ENCODE peak calls at places on chromosomes 11 and 22, in eight cellular contexts. V, G, H, W, E, R, S and J are unnamed samples.
A peak's percentile ranks its signal among the peaks of the same experiment; 100 is the strongest.

GRCh38 chr11:126971305-126971704 is 29.3 kb downstream of the KIRREL3 start:
- DNase-seq in G (no peak), W (no peak), V (no peak), S (no peak), R (no peak), E (no peak), H (no peak), J (no peak)

GRCh38 chr11:30960387-30960992 is 374.3 kb upstream of the MPPED2 start:
- DNase-seq in G (no peak), W (peak; percentile 31), E (no peak), V (no peak), R (peak; percentile 61), S (peak; percentile 10), H (peak; percentile 26), J (no peak)

GRCh38 chr22:30424471-30425326 is 869 bp upstream of the MTFP1 start:
- DNase-seq in R (peak; percentile 23), H (no peak), W (peak; percentile 56), V (peak; percentile 48), G (no peak), E (no peak), S (peak; percentile 23), J (no peak)

GRCh38 chr11:109697140-109697843 is 275.3 kb downstream of the C11orf87 start:
- DNase-seq in E (no peak), S (no peak), V (peak; percentile 68), W (peak; percentile 55), H (no peak), G (peak; percentile 51), R (peak; percentile 68), J (peak; percentile 49)

GRCh38 chr11:73177380-73178091 is 35.4 kb upstream of the FCHSD2 start:
- DNase-seq in R (no peak), G (no peak), H (no peak), E (peak; percentile 61), W (no peak), S (peak; percentile 30), V (no peak), J (no peak)

GRCh38 chr11:119584193-119585037 is 144.6 kb downstream of the NECTIN1 start:
- DNase-seq in G (peak; percentile 53), E (peak; percentile 67), V (peak; percentile 86), S (peak; percentile 38), H (peak; percentile 44), W (peak; percentile 9), R (peak; percentile 62), J (peak; percentile 56)

GRCh38 chr11:76903325-76903724 is 42.6 kb downstream of the ACER3 start:
- DNase-seq in R (no peak), G (no peak), V (peak; percentile 68), S (peak; percentile 42), E (no peak), W (no peak), H (no peak), J (no peak)

GRCh38 chr22:21837184-21837979 is 30.1 kb downstream of the MAPK1 start:
- DNase-seq in S (no peak), W (no peak), R (peak; percentile 62), H (peak; percentile 30), V (no peak), G (no peak), E (peak; percentile 40), J (peak; percentile 7)

GRCh38 chr11:97854877-97855276 is 1165.9 kb upstream of the CNTN5 start:
- DNase-seq in S (no peak), R (no peak), G (no peak), W (no peak), H (no peak), E (no peak), V (no peak), J (no peak)

GRCh38 chr11:97862021-97862420 is 1158.7 kb upstream of the CNTN5 start:
- DNase-seq in G (no peak), H (no peak), R (no peak), E (no peak), S (no peak), V (no peak), W (no peak), J (no peak)

GRCh38 chr11:97860237-97860636 is 1160.5 kb upstream of the CNTN5 start:
- DNase-seq in R (no peak), E (no peak), H (no peak), W (no peak), V (no peak), S (no peak), G (no peak), J (no peak)

GRCh38 chr11:97854357-97854756 is 1166.4 kb upstream of the CNTN5 start:
- DNase-seq in H (no peak), E (no peak), V (no peak), G (no peak), W (no peak), S (no peak), R (no peak), J (no peak)

GRCh38 chr11:97856666-97857065 is 1164.1 kb upstream of the CNTN5 start:
- DNase-seq in S (no peak), G (no peak), E (no peak), V (no peak), R (no peak), W (no peak), H (no peak), J (no peak)
- TF ChIP-seq CTCF in S (no peak), G (no peak), E (no peak), V (no peak), R (no peak), W (no peak), H (no peak), J (no peak)

GRCh38 chr11:12073436-12073835 is 37.0 kb upstream of the MICAL2 start:
- DNase-seq in W (no peak), R (no peak), V (no peak), S (no peak), H (no peak), G (no peak), E (no peak), J (no peak)

GRCh38 chr11:12075822-12076821 is 34.3 kb upstream of the MICAL2 start:
- DNase-seq in E (peak; percentile 57), V (no peak), H (peak; percentile 52), S (no peak), W (no peak), G (no peak), R (no peak), J (no peak)

GRCh38 chr11:12076840-12077534 is 33.4 kb upstream of the MICAL2 start:
- DNase-seq in H (no peak), S (no peak), W (no peak), V (no peak), E (no peak), G (no peak), R (no peak), J (no peak)

GRCh38 chr11:12075291-12075690 is 35.1 kb upstream of the MICAL2 start:
- DNase-seq in S (no peak), V (no peak), G (no peak), R (no peak), H (no peak), E (no peak), W (no peak), J (no peak)

DNA sequence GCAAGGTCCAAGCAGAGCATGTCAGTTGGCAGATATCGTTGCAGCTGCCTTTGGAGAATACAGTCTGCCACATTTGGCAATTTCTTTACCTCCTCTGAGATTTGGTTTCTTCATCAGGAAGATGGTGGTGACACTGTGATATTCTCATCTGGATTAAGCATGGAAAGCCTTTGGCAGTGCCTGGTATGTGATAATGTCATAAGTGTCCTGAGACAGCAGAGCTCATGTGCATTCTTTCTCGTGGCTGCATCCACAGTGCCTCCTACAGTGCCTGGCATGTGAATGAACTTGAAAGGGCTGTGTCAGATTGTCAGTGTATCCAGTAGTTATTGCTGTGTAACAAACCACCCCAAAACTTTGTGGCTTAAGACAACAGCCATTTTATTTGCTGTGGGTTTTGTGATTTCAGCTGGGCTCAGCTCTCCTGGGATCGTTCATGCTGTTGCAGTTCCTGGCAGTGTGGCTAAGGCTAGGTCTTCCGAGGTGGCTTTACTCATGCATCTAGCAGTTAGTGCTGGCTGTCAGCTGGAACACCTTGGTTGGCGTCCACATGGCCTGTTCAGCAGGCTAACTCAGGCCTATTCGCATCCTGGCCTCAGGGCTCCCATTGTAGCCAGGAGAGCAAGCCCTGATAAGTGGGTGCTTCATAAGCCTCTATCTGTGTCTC is 35.7 kb upstream of the MICAL2 start:
- DNase-seq in V (no peak), G (no peak), E (no peak), S (no peak), R (no peak), W (no peak), H (no peak), J (no peak)
- TF ChIP-seq CTCF in V (no peak), G (no peak), E (no peak), S (no peak), R (no peak), W (no peak), H (no peak), J (no peak)

DNA sequence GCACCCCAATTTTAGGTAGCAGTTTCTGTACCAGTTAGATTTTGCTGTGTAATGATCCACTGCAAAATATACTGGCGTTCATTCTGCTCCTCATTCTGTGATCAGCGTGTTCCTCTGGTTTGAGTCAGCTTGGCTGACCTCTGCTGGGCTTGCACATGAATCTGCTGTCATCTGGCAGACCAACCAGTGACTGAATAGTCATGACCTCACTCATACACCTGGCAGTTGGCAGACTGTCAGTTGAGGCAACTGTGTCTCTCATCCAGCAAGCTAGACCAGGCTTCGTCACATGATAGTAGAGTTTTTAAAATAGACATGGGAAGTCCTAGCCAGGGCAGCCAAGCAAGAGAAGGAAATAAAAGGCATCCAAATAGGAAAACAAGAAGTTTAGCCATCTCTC is 316.3 kb upstream of the LARGE1 start:
- DNase-seq in S (no peak), G (no peak), E (peak; percentile 22), W (no peak), V (no peak), H (no peak), R (no peak), J (no peak)
- TF ChIP-seq CTCF in S (no peak), G (no peak), E (no peak), W (no peak), V (no peak), H (no peak), R (no peak), J (no peak)

GRCh38 chr11:57321996-57322880 is 2.5 kb downstream of the TNKS1BP1 start:
- DNase-seq in S (peak; percentile 83), V (peak; percentile 84), R (peak; percentile 62), W (no peak), H (peak; percentile 90), E (peak; percentile 96), G (peak; percentile 68), J (peak; percentile 61)

GRCh38 chr11:57324886-57325734 is at the start of gene TNKS1BP1:
- DNase-seq in S (peak; percentile 96), V (peak; percentile 97), G (peak; percentile 92), H (peak; percentile 83), W (peak; percentile 95), E (peak; percentile 98), R (peak; percentile 98), J (peak; percentile 94)

GRCh38 chr11:57324154-57324885 is 432 bp downstream of the TNKS1BP1 start:
- DNase-seq in G (peak; percentile 58), E (no peak), W (peak; percentile 32), V (peak; percentile 82), H (no peak), S (peak; percentile 39), R (peak; percentile 76), J (peak; percentile 75)

GRCh38 chr11:57322881-57323467 is 1.8 kb downstream of the TNKS1BP1 start:
- DNase-seq in E (no peak), W (no peak), G (no peak), V (no peak), S (no peak), H (no peak), R (no peak), J (no peak)

GRCh38 chr11:57323503-57324153 is 1.1 kb downstream of the TNKS1BP1 start:
- DNase-seq in E (no peak), R (no peak), H (no peak), V (no peak), W (no peak), G (no peak), S (no peak), J (no peak)
- TF ChIP-seq CTCF in E (no peak), R (peak; percentile 21), H (peak; percentile 21), V (no peak), W (no peak), G (no peak), S (no peak), J (no peak)

GRCh38 chr11:65314501-65315203 is at the start of gene CDC42EP2:
- DNase-seq in G (peak; percentile 82), W (peak; percentile 75), H (no peak), E (peak; percentile 66), S (peak; percentile 89), R (peak; percentile 94), V (peak; percentile 86), J (peak; percentile 91)
- TF ChIP-seq CTCF in G (no peak), W (no peak), H (no peak), E (no peak), S (no peak), R (no peak), V (no peak), J (no peak)